ENCODE peak calls at places on chromosomes 16 and 17, in five cellular contexts. U, O, W, S and M are unnamed samples.

GRCh38 chr17:79053251-79053925 is 21.2 kb upstream of the ENGASE start:
- DNase-seq in U (peak; percentile 40), O (peak; percentile 56), W (no peak), S (no peak), M (no peak)

GRCh38 chr16:8850279-8850885 is 18.4 kb downstream of the CARHSP1 start:
- DNase-seq in U (peak; percentile 93), O (peak; percentile 94), W (no peak), S (no peak), M (no peak)

GRCh38 chr17:34777044-34777443 is 184.2 kb downstream of the CCT6B start:
- DNase-seq in U (no peak), O (no peak), W (no peak), S (no peak), M (no peak)

GRCh38 chr16:53821957-53822625 is 118.1 kb downstream of the FTO start:
- DNase-seq in U (peak; percentile 82), O (peak; percentile 88), W (no peak), S (no peak), M (no peak)

GRCh38 chr17:62824290-62825135 is 16.4 kb upstream of the MARCHF10 start:
- DNase-seq in U (peak; percentile 92), O (peak; percentile 96), W (no peak), S (no peak), M (no peak)

GRCh38 chr17:4547118-4547906 is 7.9 kb downstream of the MYBBP1A start:
- DNase-seq in U (no peak), O (no peak), W (no peak), S (no peak), M (no peak)

GRCh38 chr17:79073706-79074088 is 927 bp upstream of the ENGASE start:
- DNase-seq in U (no peak), O (no peak), W (no peak), S (no peak), M (no peak)

GRCh38 chr17:55496094-55496881 is 15.0 kb downstream of the SMIM36 start:
- DNase-seq in U (peak; percentile 94), O (peak; percentile 27), W (no peak), S (no peak), M (no peak)

GRCh38 chr16:62105244-62105643 is 69.0 kb upstream of the CDH8 start:
- DNase-seq in U (no peak), O (no peak), W (no peak), S (no peak), M (no peak)

GRCh38 chr17:1942666-1943431 is 82.3 kb downstream of the RTN4RL1 start:
- DNase-seq in U (no peak), O (no peak), W (no peak), S (no peak), M (no peak)

GRCh38 chr16:89364603-89365002 is 125.8 kb downstream of the ANKRD11 start:
- DNase-seq in U (no peak), O (peak; percentile 38), W (no peak), S (no peak), M (no peak)

GRCh38 chr17:41667280-41668008 is 21.2 kb upstream of the EIF1 start:
- DNase-seq in U (no peak), O (no peak), W (no peak), S (no peak), M (no peak)

GRCh38 chr16:29674188-29674587 is 4.8 kb upstream of the QPRT start:
- DNase-seq in U (peak; percentile 80), O (no peak), W (no peak), S (no peak), M (no peak)

GRCh38 chr16:54862529-54862928 is 68.1 kb upstream of the IRX5 start:
- DNase-seq in U (no peak), O (no peak), W (no peak), S (no peak), M (no peak)

GRCh38 chr17:13393841-13394710 is 207.7 kb downstream of the HS3ST3A1 start:
- DNase-seq in U (peak; percentile 92), O (peak; percentile 67), W (no peak), S (no peak), M (no peak)

GRCh38 chr16:709651-710499 is 4.3 kb upstream of the FBXL16 start:
- DNase-seq in U (peak; percentile 85), O (peak; percentile 75), W (no peak), S (peak; percentile 88), M (no peak)

GRCh38 chr17:57862410-57862989 is 12.7 kb upstream of the MRPS23 start:
- DNase-seq in U (no peak), O (no peak), W (no peak), S (no peak), M (peak; percentile 54)

GRCh38 chr17:40295471-40296457 is 8.1 kb downstream of the CDC6 start:
- DNase-seq in U (no peak), O (no peak), W (no peak), S (no peak), M (no peak)

GRCh38 chr16:15493416-15494181 is 59.2 kb downstream of the BMERB1 start:
- DNase-seq in U (peak; percentile 38), O (peak; percentile 51), W (no peak), S (no peak), M (no peak)